ENCODE peak calls at places on chromosome 9, in six cellular contexts. C is HepG2, R is tibial nerve, S is uterus, W is BE2C, F is neural progenitor cell. T is an unnamed sample. For H3K4me1, H3K27me3 and H3K36me3, the result is how much of the 10 kb centered on the place peaks cover.

GRCh38 chr9:37331871-37332270 is 90.6 kb upstream of the GRHPR start:
- DNase-seq in F (no peak), S (no peak), R (no peak), W (no peak), C (no peak), T (no peak)

GRCh38 chr9:127707766-127708165 is 978 bp downstream of the CFAP157 start:
- DNase-seq in C (peak), R (no peak), F (no peak), W (no peak), S (no peak), T (no peak)

GRCh38 chr9:94927048-94927761 is 200.7 kb downstream of the AOPEP start:
- DNase-seq in R (no peak), C (no peak), W (no peak), S (no peak), F (no peak), T (no peak)

GRCh38 chr9:95874989-95875304 is 544 bp upstream of the ERCC6L2 start:
- DNase-seq in C (peak), R (peak), W (peak), F (peak), S (peak), T (peak)

GRCh38 chr9:94697972-94698581 is 28.4 kb upstream of the AOPEP start:
- DNase-seq in F (peak), W (peak), C (peak), R (no peak), S (no peak), T (no peak)

GRCh38 chr9:34628656-34629491 is at the start of gene ARID3C:
- DNase-seq in R (no peak), F (peak), S (no peak), W (peak), C (no peak), T (peak)

GRCh38 chr9:69564557-69564956 is 107.6 kb downstream of the APBA1 start:
- DNase-seq in F (no peak), W (no peak), S (no peak), R (no peak), C (no peak), T (no peak)

GRCh38 chr9:7073679-7074078 is 315.9 kb downstream of the KDM4C start:
- DNase-seq in F (no peak), R (no peak), S (no peak), C (no peak), W (no peak), T (no peak)

GRCh38 chr9:68970150-68970549 is 43.8 kb downstream of the PRKACG start:
- DNase-seq in F (no peak), C (no peak), W (no peak), S (no peak), R (no peak), T (no peak)

GRCh38 chr9:16103613-16104012 is 550.8 kb downstream of the CCDC171 start:
- DNase-seq in W (no peak), F (peak), R (peak), C (no peak), S (peak), T (no peak)

GRCh38 chr9:21078702-21079101 is 960 bp upstream of the IFNB1 start:
- DNase-seq in W (no peak), F (no peak), R (no peak), C (no peak), S (no peak), T (no peak)

GRCh38 chr9:34899535-34900158 is 58.4 kb upstream of the PHF24 start:
- DNase-seq in R (peak), F (peak), S (peak), C (peak), W (peak), T (peak)

GRCh38 chr9:630817-631216 is 210.7 kb upstream of the DMRT1 start:
- DNase-seq in R (no peak), W (no peak), C (no peak), F (no peak), S (no peak), T (no peak)

GRCh38 chr9:114382951-114383865 is 4.6 kb downstream of the AKNA start:
- DNase-seq in S (peak), C (no peak), F (peak), R (no peak), W (no peak), T (no peak)

GRCh38 chr9:90815183-90815943 is 13.7 kb downstream of the SYK start:
- DNase-seq in C (no peak), S (no peak), W (no peak), F (no peak), R (peak), T (no peak)

GRCh38 chr9:6907772-6908381 is 150.1 kb downstream of the KDM4C start:
- DNase-seq in W (peak), R (no peak), S (no peak), F (no peak), C (peak), T (peak)

GRCh38 chr9:119905706-119906105 is 536.5 kb upstream of the BRINP1 start:
- DNase-seq in R (no peak), F (no peak), S (no peak), C (peak), W (no peak), T (no peak)

GRCh38 chr9:33107762-33108161 is 31.3 kb upstream of the SMU1 start:
- DNase-seq in S (no peak), F (no peak), W (no peak), C (no peak), R (no peak), T (no peak)

GRCh38 chr9:126150411-126151030 is 176.1 kb upstream of the MVB12B start:
- DNase-seq in S (no peak), W (peak), C (peak), F (no peak), R (no peak), T (no peak)

GRCh38 chr9:137221477-137222111 is 446 bp downstream of the RNF208 start:
- DNase-seq in R (no peak), S (no peak), C (no peak), W (no peak), F (peak), T (no peak)
- H3K4me1 ChIP-seq in R (under half), S (under half), C (half or more), W (under half), F (under half), T (under half)

GRCh38 chr9:105978336-105978735 is 284.0 kb downstream of the TMEM38B start:
- DNase-seq in S (no peak), F (no peak), C (no peak), W (no peak), R (no peak), T (no peak)
- H3K27me3 ChIP-seq in S (under half), F (under half), C (under half), W (under half), R (under half), T (under half)

GRCh38 chr9:74041588-74041987 is 455.5 kb upstream of the RORB start:
- DNase-seq in R (no peak), F (no peak), S (no peak), W (no peak), C (peak), T (no peak)
- H3K36me3 ChIP-seq in R (under half), F (under half), S (under half), W (under half), C (under half), T (under half)

DNA sequence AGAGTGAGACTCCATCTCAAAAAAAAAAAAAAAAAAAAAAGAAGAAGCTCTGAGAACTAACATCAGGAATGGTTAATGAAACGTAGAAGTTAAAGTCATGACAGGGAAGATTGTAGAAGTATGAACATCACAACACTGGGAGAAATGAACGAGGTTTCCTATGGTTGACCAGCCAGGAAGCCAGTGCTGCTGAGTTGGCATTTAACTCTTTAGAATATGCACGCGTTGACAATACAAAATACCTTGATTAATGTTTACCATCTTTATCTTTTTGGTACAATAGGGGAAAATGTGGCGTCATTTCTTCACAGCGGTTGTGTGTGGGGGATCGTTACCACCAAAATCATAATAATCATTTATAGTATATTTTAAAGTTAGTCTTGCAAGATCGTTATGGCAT is 32.0 kb downstream of the ABO start:
- DNase-seq in S (no peak), W (no peak), F (no peak), R (no peak), C (no peak), T (no peak)
- H3K4me1 ChIP-seq in S (under half), W (under half), F (under half), R (under half), C (under half), T (under half)

GRCh38 chr9:136339173-136339957 is 12.0 kb downstream of the GPSM1 start:
- DNase-seq in C (peak), S (peak), W (peak), F (peak), R (peak), T (peak)
- H3K27me3 ChIP-seq in C (under half), S (under half), W (under half), F (under half), R (under half), T (under half)

GRCh38 chr9:78320875-78321496 is 24.1 kb downstream of the PSAT1 start:
- DNase-seq in R (no peak), C (no peak), W (no peak), F (no peak), S (no peak), T (no peak)
- H3K36me3 ChIP-seq in R (half or more), C (under half), W (half or more), F (under half), S (under half), T (half or more)

GRCh38 chr9:121259935-121260334 is 8.0 kb upstream of the GSN start:
- DNase-seq in W (no peak), S (no peak), F (peak), R (no peak), C (no peak), T (no peak)

GRCh38 chr9:121262450-121262849 is 5.5 kb upstream of the GSN start:
- DNase-seq in C (no peak), W (no peak), R (no peak), S (no peak), F (no peak), T (no peak)

GRCh38 chr9:121260457-121261106 is 7.4 kb upstream of the GSN start:
- DNase-seq in R (no peak), F (no peak), W (no peak), S (no peak), C (no peak), T (peak)

GRCh38 chr9:121261107-121261460 is 6.9 kb upstream of the GSN start:
- DNase-seq in W (peak), F (peak), S (no peak), C (no peak), R (no peak), T (peak)

DNA sequence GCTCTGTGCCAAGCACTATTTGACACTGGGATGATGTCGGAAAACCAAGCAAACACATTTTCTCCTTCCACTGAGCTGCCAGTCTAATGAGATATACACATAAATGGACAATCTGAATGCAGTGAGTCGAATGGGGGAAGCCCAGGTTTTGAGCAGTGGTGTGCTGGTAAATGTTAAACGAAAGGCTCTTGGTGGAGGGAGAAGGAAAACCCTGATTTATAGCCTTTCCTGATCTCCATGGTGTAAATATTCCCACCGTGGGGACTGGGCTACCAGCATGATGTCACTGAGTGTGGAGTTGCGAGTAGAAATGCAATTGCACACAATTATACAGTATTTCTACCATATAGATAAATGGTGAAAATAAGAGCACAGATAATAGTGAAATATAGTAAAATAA is 5.0 kb upstream of the GSN start:
- DNase-seq in W (no peak), R (no peak), F (no peak), S (no peak), C (no peak), T (no peak)
- H3K4me1 ChIP-seq in W (under half), R (under half), F (half or more), S (under half), C (under half), T (under half)

GRCh38 chr9:132733133-132733815 is 63.0 kb downstream of the GTF3C4 start:
- DNase-seq in F (no peak), R (peak), S (no peak), W (no peak), C (no peak), T (no peak)

GRCh38 chr9:132729235-132729890 is 59.1 kb downstream of the GTF3C4 start:
- DNase-seq in S (no peak), W (no peak), R (peak), F (no peak), C (no peak), T (no peak)

GRCh38 chr9:132730054-132731033 is 60.1 kb downstream of the GTF3C4 start:
- DNase-seq in C (no peak), R (no peak), F (no peak), S (no peak), W (no peak), T (no peak)

GRCh38 chr9:132731230-132731629 is 61.0 kb downstream of the GTF3C4 start:
- DNase-seq in F (no peak), C (no peak), W (no peak), S (no peak), R (no peak), T (no peak)

GRCh38 chr9:132732326-132732725 is 62.1 kb downstream of the GTF3C4 start:
- DNase-seq in S (no peak), R (no peak), F (no peak), W (no peak), C (no peak), T (no peak)
- H3K27me3 ChIP-seq in S (under half), R (under half), F (under half), W (under half), C (under half), T (under half)